ENCODE peak calls at places on chromosomes 13 and 19, in eight cellular contexts. Z is choroid plexus epithelial cell, F is esophagus squamous epithelium, A is A549, Q is transverse colon, P is mucosa of descending colon, W is Calu3, G is OCI-LY7. H is an unnamed sample.

GRCh38 chr19:23392706-23393105 is 2.6 kb downstream of the ZNF91 start:
- DNase-seq in F (no peak), P (no peak), G (no peak), W (no peak), Z (peak), Q (no peak), A (no peak), H (no peak)

GRCh38 chr19:18588611-18589379 is at the start of gene REX1BD:
- DNase-seq in P (peak), A (peak), Z (peak), G (peak), F (no peak), Q (peak), W (peak), H (peak)

GRCh38 chr19:51043497-51043896 is 8.7 kb upstream of the KLK12 start:
- DNase-seq in F (no peak), Q (no peak), W (no peak), G (no peak), A (no peak), P (no peak), Z (no peak), H (no peak)

GRCh38 chr19:42216653-42217521 is 590 bp downstream of the DEDD2 start:
- DNase-seq in W (peak), Z (peak), A (no peak), G (peak), P (peak), F (no peak), Q (peak), H (peak)

GRCh38 chr19:33469171-33470039 is 52.2 kb downstream of the PEPD start:
- DNase-seq in Z (no peak), Q (no peak), G (no peak), W (no peak), A (no peak), P (no peak), F (no peak), H (no peak)

GRCh38 chr13:33606692-33607091 is 211.3 kb upstream of the RFC3 start:
- DNase-seq in W (no peak), P (no peak), F (no peak), G (no peak), Q (no peak), A (peak), Z (peak), H (no peak)

GRCh38 chr13:110393761-110394160 is 86.7 kb downstream of the COL4A2 start:
- DNase-seq in W (no peak), F (no peak), G (no peak), P (no peak), Z (no peak), Q (no peak), A (no peak), H (no peak)

GRCh38 chr19:33396701-33397535 is 23.4 kb downstream of the CEBPG start:
- DNase-seq in Q (no peak), F (no peak), P (peak), A (no peak), Z (no peak), W (no peak), G (no peak), H (no peak)

GRCh38 chr19:47049307-47049700 is 880 bp upstream of the TMEM160 start:
- DNase-seq in G (no peak), A (no peak), P (no peak), F (no peak), Z (peak), Q (no peak), W (no peak), H (peak)

GRCh38 chr13:114047358-114047881 is 73.5 kb upstream of the C13orf46 start:
- DNase-seq in W (no peak), G (no peak), Z (peak), F (no peak), A (no peak), P (no peak), Q (peak), H (no peak)

GRCh38 chr13:73103238-73103637 is 44.4 kb downstream of the KLF5 start:
- DNase-seq in Q (no peak), Z (no peak), F (no peak), A (no peak), G (no peak), P (no peak), W (no peak), H (no peak)

GRCh38 chr19:39416626-39417120 is 4.2 kb downstream of the PLEKHG2 start:
- DNase-seq in A (no peak), W (no peak), Z (no peak), Q (no peak), G (no peak), P (no peak), F (no peak), H (no peak)

GRCh38 chr13:40342461-40342860 is 324.0 kb downstream of the FOXO1 start:
- DNase-seq in G (no peak), P (no peak), F (no peak), A (no peak), W (no peak), Q (no peak), Z (no peak), H (no peak)

GRCh38 chr13:95833713-95834112 is 156.8 kb downstream of the DNAJC3 start:
- DNase-seq in Z (peak), Q (no peak), F (no peak), W (no peak), G (no peak), P (no peak), A (peak), H (peak)

GRCh38 chr13:51035469-51035868 is 75.6 kb downstream of the C13orf42 start:
- DNase-seq in P (no peak), Q (no peak), G (no peak), A (no peak), W (no peak), Z (no peak), F (no peak), H (no peak)

GRCh38 chr13:106132216-106132615 is 403.2 kb downstream of the EFNB2 start:
- DNase-seq in Z (no peak), G (no peak), A (no peak), Q (no peak), F (no peak), W (no peak), P (no peak), H (peak)

DNA sequence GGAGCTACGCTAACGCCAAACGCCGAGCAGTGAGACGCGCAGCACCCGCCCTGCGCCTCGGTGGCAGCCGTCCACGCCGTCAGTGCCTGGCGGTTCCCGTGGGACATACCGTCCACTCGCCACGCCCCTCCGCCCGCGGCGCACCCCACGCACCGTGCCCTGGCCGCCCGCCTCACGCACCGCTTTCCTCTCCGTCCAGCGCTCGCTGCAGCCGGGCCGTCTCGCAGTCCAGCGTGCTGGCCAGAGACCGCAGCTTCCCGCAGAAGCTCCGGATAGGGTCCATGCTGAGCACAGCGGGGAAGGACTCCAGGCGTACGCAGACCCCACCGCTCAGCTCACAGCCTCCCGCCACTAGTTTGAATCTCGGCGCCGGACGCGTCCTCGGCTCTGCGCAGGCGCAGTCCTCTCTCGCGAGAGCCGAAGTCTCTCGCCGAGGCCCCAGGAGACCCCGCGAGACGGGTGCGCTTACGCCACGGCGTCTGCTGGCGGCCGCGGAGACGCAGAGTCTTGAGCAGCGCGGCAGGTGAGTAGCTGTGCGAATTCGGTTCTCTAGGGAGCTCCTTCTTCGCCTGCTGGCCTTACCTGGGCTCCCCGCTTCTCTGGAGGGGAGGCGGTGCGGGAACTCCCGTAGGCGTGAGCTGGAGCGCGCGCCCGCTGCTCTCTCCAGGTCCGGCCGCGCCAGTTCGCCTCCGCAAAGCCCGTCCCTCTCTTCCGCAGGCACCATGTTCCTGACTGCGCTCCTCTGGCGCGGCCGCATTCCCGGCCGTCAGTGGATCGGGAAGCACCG is at the start of the genes MRPL57 and SKA3:
- DNase-seq in P (peak), Q (peak), F (peak), G (peak), A (peak), W (peak), Z (peak), H (peak)
- TF ChIP-seq CTCF in P (no peak), Q (peak), F (peak), G (no peak), A (no peak), W (no peak), Z (no peak), H (no peak)

GRCh38 chr13:20297181-20297580 is 65.1 kb upstream of the GJB6 start:
- DNase-seq in G (no peak), A (no peak), Q (no peak), F (no peak), W (no peak), Z (no peak), P (no peak), H (no peak)

GRCh38 chr13:20291675-20292074 is 59.6 kb upstream of the GJB6 start:
- DNase-seq in W (no peak), F (no peak), A (no peak), P (no peak), Z (no peak), G (no peak), Q (no peak), H (no peak)

GRCh38 chr13:20291037-20291436 is 58.9 kb upstream of the GJB6 start:
- DNase-seq in Z (no peak), Q (peak), G (peak), F (no peak), P (no peak), A (no peak), W (no peak), H (no peak)

GRCh38 chr13:20295956-20296355 is 63.8 kb upstream of the GJB6 start:
- DNase-seq in Q (no peak), Z (no peak), F (no peak), G (no peak), P (no peak), A (no peak), W (no peak), H (no peak)

DNA sequence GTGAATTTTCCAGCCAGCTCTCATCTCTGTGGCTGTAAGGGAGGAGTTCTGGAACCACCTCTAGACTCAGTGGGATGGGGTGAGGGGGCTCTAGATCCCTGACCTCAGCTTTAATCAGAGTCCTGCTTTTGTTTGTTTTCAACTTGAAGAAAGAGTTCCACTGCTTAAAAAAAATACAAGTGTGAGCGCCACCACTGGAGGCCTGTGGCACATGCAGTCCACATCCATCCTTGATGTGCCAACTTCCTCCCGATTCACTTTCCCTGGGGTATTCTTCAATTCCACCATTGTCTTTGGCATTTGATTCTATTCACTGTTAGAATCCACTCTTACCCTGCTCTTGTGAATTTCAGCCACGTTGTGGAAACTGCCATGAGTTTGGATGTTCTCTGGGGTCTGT is 62.4 kb upstream of the GJB6 start:
- DNase-seq in P (no peak), A (peak), W (no peak), F (no peak), G (no peak), Z (no peak), Q (no peak), H (no peak)
- TF ChIP-seq CTCF in P (no peak), A (peak), W (no peak), F (no peak), G (peak), Z (peak), Q (no peak), H (no peak)

DNA sequence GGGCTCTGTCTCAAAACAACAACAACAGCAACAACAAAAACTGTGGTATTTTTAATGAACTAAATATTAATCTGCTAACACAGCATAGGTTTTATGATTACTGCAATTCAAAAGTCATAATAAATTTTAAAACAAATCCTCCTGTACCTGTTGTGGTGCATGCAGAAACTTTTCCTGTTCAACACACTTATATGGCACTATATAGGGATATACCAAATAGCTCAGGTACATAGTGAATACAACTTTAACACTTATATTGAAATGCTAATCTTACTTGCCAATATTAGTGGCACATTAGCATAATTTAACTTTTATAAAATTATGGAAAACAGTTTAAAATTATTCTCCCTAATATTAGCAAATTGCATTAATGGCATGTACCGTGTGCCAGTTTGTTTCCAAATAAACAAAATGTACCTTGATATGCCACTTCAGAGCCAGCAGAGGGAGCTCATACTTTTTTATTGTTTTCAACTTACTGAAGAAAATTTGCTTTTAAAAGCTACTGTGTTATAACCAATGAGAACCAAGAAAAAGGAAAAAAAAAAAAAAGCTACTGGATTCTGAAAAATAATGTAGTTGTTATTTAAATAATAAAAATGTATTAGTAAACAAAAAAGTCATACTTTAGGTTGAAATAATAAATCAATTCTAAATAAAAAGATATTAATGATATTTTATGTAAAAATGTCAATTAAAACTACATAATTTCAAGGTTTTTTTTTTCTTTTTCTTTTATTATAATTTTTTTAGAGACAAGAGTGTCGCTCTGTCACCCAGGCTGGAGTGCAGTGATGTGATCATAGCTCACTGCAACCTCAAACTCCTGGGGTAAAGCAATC is 18.0 kb upstream of the RBM26 start:
- DNase-seq in Z (peak), F (no peak), Q (no peak), A (peak), G (peak), P (no peak), W (no peak), H (peak)
- TF ChIP-seq CTCF in Z (peak), F (peak), Q (peak), A (peak), G (peak), P (peak), W (no peak), H (peak)

GRCh38 chr19:41025871-41026270 is 34.8 kb downstream of the CYP2B6 start:
- DNase-seq in P (no peak), Z (no peak), Q (no peak), F (no peak), A (peak), G (no peak), W (peak), H (no peak)
- TF ChIP-seq CTCF in P (no peak), Z (no peak), Q (no peak), F (no peak), A (no peak), G (no peak), W (no peak), H (no peak)

GRCh38 chr19:738509-739128 is 12.3 kb upstream of the MISP start:
- DNase-seq in Q (peak), P (peak), G (no peak), A (no peak), Z (no peak), F (no peak), W (no peak), H (no peak)

GRCh38 chr19:739998-740715 is 10.8 kb upstream of the MISP start:
- DNase-seq in A (no peak), G (no peak), Q (no peak), Z (no peak), W (no peak), P (no peak), F (no peak), H (no peak)

GRCh38 chr19:736125-736524 is 14.8 kb upstream of the MISP start:
- DNase-seq in W (no peak), G (no peak), Q (no peak), A (no peak), P (no peak), Z (no peak), F (no peak), H (no peak)

GRCh38 chr19:734716-735115 is 16.2 kb upstream of the MISP start:
- DNase-seq in Z (no peak), Q (no peak), G (no peak), W (no peak), A (no peak), F (no peak), P (no peak), H (no peak)

GRCh38 chr19:737591-738093 is 13.3 kb upstream of the MISP start:
- DNase-seq in F (no peak), Q (peak), G (peak), Z (peak), A (peak), W (peak), P (peak), H (peak)
- TF ChIP-seq CTCF in F (peak), Q (peak), G (peak), Z (peak), A (peak), W (peak), P (peak), H (peak)

GRCh38 chr19:36139473-36140288 is at the start of gene CAPNS1:
- DNase-seq in W (peak), A (peak), G (peak), Z (peak), Q (peak), F (peak), P (peak), H (peak)
- TF ChIP-seq CTCF in W (peak), A (peak), G (peak), Z (no peak), Q (peak), F (peak), P (no peak), H (no peak)

DNA sequence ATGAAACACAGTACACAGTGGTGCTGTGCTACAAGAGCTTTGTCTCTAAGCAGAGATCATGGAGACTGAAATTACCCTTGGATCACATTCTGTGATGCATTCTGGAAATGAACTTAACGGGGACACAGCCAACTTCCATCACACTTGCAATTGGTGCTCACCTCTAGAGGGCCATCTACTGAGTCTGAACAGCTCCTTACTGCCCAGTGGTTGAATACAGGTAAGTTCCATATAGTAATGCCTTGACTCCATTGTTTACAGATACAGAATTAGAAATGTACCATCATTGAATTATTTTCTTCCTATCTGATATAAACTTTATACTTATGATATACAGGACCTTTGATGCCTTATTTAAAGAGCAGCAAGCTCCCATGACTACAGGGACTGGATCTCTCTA is 686.4 kb downstream of the PCDH9 start:
- DNase-seq in Z (no peak), P (no peak), W (no peak), Q (no peak), F (no peak), A (peak), G (peak), H (no peak)
- TF ChIP-seq CTCF in Z (peak), P (no peak), W (no peak), Q (no peak), F (no peak), A (peak), G (peak), H (no peak)

GRCh38 chr13:84255226-84255625 is 373.0 kb upstream of the SLITRK1 start:
- DNase-seq in Q (no peak), P (no peak), Z (no peak), G (no peak), W (no peak), F (no peak), A (no peak), H (no peak)
- TF ChIP-seq CTCF in Q (no peak), P (no peak), Z (no peak), G (no peak), W (no peak), F (no peak), A (no peak), H (no peak)

H was measured in MCF 10A.